ENCODE peak calls at places on chromosomes 13 and 19, in four cellular contexts. W is stomach, K is WTC11, C is natural killer cell. R is an unnamed sample.

GRCh38 chr19:50967924-50968708 is 1.3 kb downstream of the KLK6 start:
- DNase-seq in W (no peak), K (no peak), C (no peak), R (no peak)

GRCh38 chr13:46858163-46858562 is 38.7 kb downstream of the HTR2A start:
- DNase-seq in W (no peak), K (no peak), C (no peak), R (no peak)

GRCh38 chr13:48775804-48776203 is 122.1 kb downstream of the CYSLTR2 start:
- DNase-seq in W (no peak), K (no peak), C (no peak), R (peak)

GRCh38 chr13:44744880-44745633 is 168.9 kb upstream of the TSC22D1 start:
- DNase-seq in W (no peak), K (no peak), C (no peak), R (no peak)

GRCh38 chr13:99406799-99407201 is 94.5 kb upstream of the TM9SF2 start:
- DNase-seq in W (no peak), K (no peak), C (no peak), R (no peak)

GRCh38 chr19:30173593-30174356 is 198.4 kb upstream of the ZNF536 start:
- DNase-seq in W (no peak), K (no peak), C (no peak), R (no peak)

GRCh38 chr13:112828082-112828699 is 138.4 kb downstream of the ATP11A start:
- DNase-seq in W (no peak), K (no peak), C (no peak), R (no peak)

GRCh38 chr13:59332966-59333365 is 830.8 kb downstream of the DIAPH3 start:
- DNase-seq in W (no peak), K (no peak), C (no peak), R (no peak)

GRCh38 chr19:33050110-33050509 is 14.6 kb downstream of the RHPN2 start:
- DNase-seq in W (no peak), K (no peak), C (no peak), R (no peak)

GRCh38 chr13:79457948-79458347 is 23.0 kb upstream of the NDFIP2 start:
- DNase-seq in W (no peak), K (no peak), C (no peak), R (peak)

GRCh38 chr13:113275387-113275786 is 21.7 kb upstream of the LAMP1 start:
- DNase-seq in W (peak), K (peak), C (no peak), R (peak)

GRCh38 chr19:41521860-41522555 is 54.0 kb upstream of the CEACAM21 start:
- DNase-seq in W (no peak), K (peak), C (peak), R (no peak)

GRCh38 chr13:79448413-79448812 is 32.5 kb upstream of the NDFIP2 start:
- DNase-seq in W (no peak), K (no peak), C (no peak), R (no peak)

GRCh38 chr13:20159646-20160345 is 1.1 kb downstream of the GJA3 start:
- DNase-seq in W (no peak), K (no peak), C (no peak), R (no peak)

GRCh38 chr19:19053508-19054314 is 10.1 kb upstream of the SLC25A42 start:
- DNase-seq in W (peak), K (peak), C (peak), R (no peak)

GRCh38 chr13:48539550-48539949 is 6.7 kb upstream of the RCBTB2 start:
- DNase-seq in W (no peak), K (no peak), C (no peak), R (no peak)

GRCh38 chr13:22871248-22871647 is 309.5 kb upstream of the SGCG start:
- DNase-seq in W (no peak), K (no peak), C (no peak), R (no peak)

GRCh38 chr13:70253834-70254233 is 145.6 kb upstream of the KLHL1 start:
- DNase-seq in W (no peak), K (no peak), C (no peak), R (no peak)

GRCh38 chr13:19252381-19252780 is 70.8 kb upstream of the TUBA3C start:
- DNase-seq in W (no peak), K (no peak), C (no peak), R (no peak)

GRCh38 chr13:34246511-34246910 is 428.6 kb downstream of the RFC3 start:
- DNase-seq in W (no peak), K (no peak), C (no peak), R (no peak)

GRCh38 chr13:85013006-85013405 is 786.2 kb downstream of the SLITRK6 start:
- DNase-seq in W (no peak), K (no peak), C (no peak), R (no peak)

GRCh38 chr13:39540929-39541605 is 61.9 kb downstream of the LHFPL6 start:
- DNase-seq in W (no peak), K (no peak), C (no peak), R (no peak)

GRCh38 chr13:91162180-91162579 is 185.3 kb upstream of the MIR17HG start:
- DNase-seq in W (no peak), K (peak), C (no peak), R (no peak)
- TF ChIP-seq CTCF in W (no peak), K (no peak), C (no peak), R (no peak)

DNA sequence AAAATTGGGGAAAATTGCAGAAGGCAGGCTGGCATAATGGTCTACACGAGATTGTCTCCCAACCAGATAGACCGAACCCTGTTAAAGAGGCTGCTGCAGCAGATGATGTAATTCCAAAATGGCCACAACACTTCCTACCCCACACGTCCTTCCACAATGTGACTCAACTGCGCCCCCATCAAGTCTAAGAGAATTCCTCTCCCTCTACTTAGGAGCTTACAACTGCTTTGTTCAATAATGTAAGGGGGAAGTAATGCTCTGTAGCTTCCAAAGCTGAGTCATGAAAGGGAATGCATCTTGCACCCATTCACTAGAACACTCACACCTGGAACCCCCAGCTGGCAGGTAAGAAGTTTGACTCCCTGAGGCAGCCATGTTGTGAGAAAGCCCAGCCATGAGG is 117.8 kb upstream of the IRS2 start:
- DNase-seq in W (no peak), K (no peak), C (no peak), R (no peak)
- TF ChIP-seq CTCF in W (no peak), K (no peak), C (no peak), R (no peak)

GRCh38 chr19:13072206-13072898 is 30.3 kb downstream of the LYL1 start:
- DNase-seq in W (no peak), K (no peak), C (no peak), R (no peak)
- TF ChIP-seq CTCF in W (no peak), K (no peak), C (no peak), R (peak)

GRCh38 chr13:42233726-42234125 is 38.2 kb upstream of the AKAP11 start:
- DNase-seq in W (no peak), K (no peak), C (no peak), R (no peak)
- TF ChIP-seq CTCF in W (no peak), K (no peak), C (no peak), R (no peak)

R was measured in HFFc6.